ENCODE peak calls at places on chromosomes 6 and 20, in six cellular contexts. One of them, this sample, is unnamed.

GRCh38 chr20:7155282-7155681 is 387.8 kb downstream of the BMP2 start:
- ATAC-seq in HepG2: no peak
- ATAC-seq in HCT116: no peak
- ATAC-seq in GM12878: no peak
- ATAC-seq in K562: no peak
- ATAC-seq in upper lobe of left lung: no peak
- ATAC-seq in this sample: no peak

GRCh38 chr20:61816606-61817005 is 249.1 kb downstream of the TAF4 start:
- ATAC-seq in upper lobe of left lung: no peak
- ATAC-seq in HepG2: no peak
- ATAC-seq in GM12878: no peak
- ATAC-seq in HCT116: no peak
- ATAC-seq in K562: no peak
- ATAC-seq in this sample: no peak

GRCh38 chr6:50722829-50723562 is 9.7 kb downstream of the TFAP2D start:
- ATAC-seq in upper lobe of left lung: no peak
- ATAC-seq in HepG2: no peak
- ATAC-seq in GM12878: no peak
- ATAC-seq in K562: no peak
- ATAC-seq in HCT116: no peak
- ATAC-seq in this sample: no peak

GRCh38 chr20:46060301-46060881 is 29.4 kb downstream of the NCOA5 start:
- ATAC-seq in upper lobe of left lung: peak
- ATAC-seq in HCT116: no peak
- ATAC-seq in GM12878: peak
- ATAC-seq in HepG2: no peak
- ATAC-seq in K562: no peak
- ATAC-seq in this sample: peak

GRCh38 chr20:62367483-62368302 is 581 bp upstream of the LAMA5 start:
- ATAC-seq in K562: no peak
- ATAC-seq in GM12878: peak
- ATAC-seq in HCT116: no peak
- ATAC-seq in HepG2: peak
- ATAC-seq in upper lobe of left lung: no peak
- ATAC-seq in this sample: no peak

GRCh38 chr20:50297498-50298348 is 107.1 kb downstream of the CEBPB start:
- ATAC-seq in upper lobe of left lung: no peak
- ATAC-seq in HCT116: no peak
- ATAC-seq in K562: no peak
- ATAC-seq in HepG2: no peak
- ATAC-seq in GM12878: peak
- ATAC-seq in this sample: no peak

GRCh38 chr6:3208096-3208774 is 19.2 kb downstream of the TUBB2B start:
- ATAC-seq in K562: peak
- ATAC-seq in GM12878: peak
- ATAC-seq in upper lobe of left lung: peak
- ATAC-seq in HepG2: peak
- ATAC-seq in HCT116: peak
- ATAC-seq in this sample: peak

GRCh38 chr6:132020138-132020551 is 69.0 kb upstream of the CCN2 start:
- ATAC-seq in K562: no peak
- ATAC-seq in HepG2: no peak
- ATAC-seq in HCT116: no peak
- ATAC-seq in upper lobe of left lung: peak
- ATAC-seq in GM12878: no peak
- ATAC-seq in this sample: peak

GRCh38 chr20:8933391-8933807 is 135.5 kb upstream of the PLCB4 start:
- ATAC-seq in HepG2: no peak
- ATAC-seq in K562: no peak
- ATAC-seq in upper lobe of left lung: peak
- ATAC-seq in GM12878: no peak
- ATAC-seq in HCT116: no peak
- ATAC-seq in this sample: peak

GRCh38 chr6:107488174-107488874 is 1.6 kb upstream of the SOBP start:
- ATAC-seq in GM12878: no peak
- ATAC-seq in HCT116: no peak
- ATAC-seq in K562: no peak
- ATAC-seq in HepG2: no peak
- ATAC-seq in upper lobe of left lung: no peak
- ATAC-seq in this sample: no peak

DNA sequence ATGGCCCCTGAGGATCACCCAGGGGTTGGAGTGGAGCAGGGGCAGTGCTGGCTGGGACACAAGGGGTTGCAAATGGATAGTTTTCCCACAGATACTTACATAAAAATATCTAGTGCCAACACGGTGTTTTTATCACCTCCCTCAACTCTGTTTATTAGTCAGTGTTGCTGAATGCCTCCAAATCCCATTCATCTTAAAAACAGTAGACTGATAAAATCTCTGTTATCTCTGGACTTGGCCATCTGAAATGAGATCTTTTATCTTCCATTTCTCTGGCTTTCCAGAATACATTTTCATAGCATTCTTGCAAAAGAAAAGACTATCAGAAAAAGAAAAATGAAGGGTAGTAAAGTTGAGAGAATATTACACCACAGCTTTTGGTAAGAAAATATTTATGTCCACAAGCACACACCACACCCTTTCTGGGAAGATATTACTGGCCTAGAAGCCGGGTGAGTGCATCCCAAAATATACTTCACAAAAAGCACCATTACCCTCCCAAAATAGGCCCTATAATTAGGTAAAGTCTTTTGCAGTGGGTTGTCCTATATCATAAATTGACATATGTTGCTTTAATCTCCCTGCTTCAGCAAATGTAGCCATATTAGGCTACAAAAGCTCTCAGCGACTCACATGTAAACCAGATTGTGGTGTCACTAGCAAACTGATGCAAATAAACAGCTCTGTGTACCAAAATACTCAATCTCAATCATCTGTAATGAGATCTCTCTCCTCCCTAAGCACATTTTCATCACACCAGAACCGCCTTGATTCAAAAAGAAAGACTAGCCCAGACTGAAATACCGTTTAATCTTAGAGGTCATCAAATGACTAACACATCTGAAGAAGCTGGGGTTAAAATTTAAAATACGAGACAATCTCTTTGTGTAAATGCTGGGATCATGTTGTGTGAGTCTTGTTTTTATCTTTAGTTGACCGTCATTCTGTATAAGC is 96.7 kb downstream of the FYN start:
- ATAC-seq in GM12878: peak
- ATAC-seq in HCT116: no peak
- ATAC-seq in HepG2: no peak
- ATAC-seq in upper lobe of left lung: peak
- ATAC-seq in K562: no peak
- ATAC-seq in this sample: peak
- TF ChIP-seq POLR2AphosphoS5 in GM12878: no peak
- TF ChIP-seq POLR2AphosphoS5 in HCT116: no peak
- TF ChIP-seq POLR2AphosphoS5 in HepG2: no peak
- TF ChIP-seq POLR2AphosphoS5 in upper lobe of left lung: no peak
- TF ChIP-seq POLR2AphosphoS5 in K562: no peak
- TF ChIP-seq POLR2AphosphoS5 in this sample: no peak

DNA sequence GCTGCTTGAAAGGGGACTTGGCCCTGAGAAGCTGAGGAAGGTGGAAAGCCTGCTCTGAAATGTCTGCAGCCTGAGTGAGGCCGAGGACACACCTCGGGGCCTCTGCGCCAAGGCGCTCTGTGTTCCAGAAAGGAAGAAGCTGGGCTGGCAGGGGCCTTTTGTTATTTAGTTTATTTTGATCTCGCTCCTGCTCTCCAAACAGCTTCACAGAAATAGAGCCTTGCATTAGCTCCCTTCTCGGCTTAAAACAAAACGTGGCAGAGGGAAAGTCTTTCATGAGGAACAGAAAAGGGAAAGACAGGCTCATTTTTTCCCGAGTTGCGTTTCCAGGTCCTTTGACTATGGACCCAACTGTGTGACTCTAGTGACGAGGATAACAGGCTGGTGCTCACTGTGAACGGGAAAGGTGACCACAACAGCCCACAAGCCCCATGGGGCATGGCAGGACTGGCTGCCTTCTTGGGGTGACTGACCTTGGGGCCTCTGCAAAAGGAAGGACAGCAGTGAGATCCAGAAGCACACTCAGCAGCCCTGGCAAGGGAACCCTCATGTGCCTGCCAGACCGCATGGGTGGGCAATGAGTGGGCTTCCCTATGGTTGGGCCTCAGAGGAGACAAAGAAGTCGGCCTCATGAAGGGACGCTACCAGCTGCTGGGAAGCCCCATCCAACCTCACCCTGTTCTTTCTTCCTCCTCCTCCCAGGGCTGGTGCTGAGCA is 18.7 kb downstream of the LEMD2 start:
- ATAC-seq in K562: no peak
- ATAC-seq in HCT116: no peak
- ATAC-seq in HepG2: no peak
- ATAC-seq in GM12878: no peak
- ATAC-seq in upper lobe of left lung: no peak
- ATAC-seq in this sample: no peak
- H3K27ac ChIP-seq in K562: no peak
- H3K27ac ChIP-seq in HCT116: no peak
- H3K27ac ChIP-seq in HepG2: no peak
- H3K27ac ChIP-seq in GM12878: no peak
- H3K27ac ChIP-seq in upper lobe of left lung: peak
- H3K27ac ChIP-seq in this sample: peak

DNA sequence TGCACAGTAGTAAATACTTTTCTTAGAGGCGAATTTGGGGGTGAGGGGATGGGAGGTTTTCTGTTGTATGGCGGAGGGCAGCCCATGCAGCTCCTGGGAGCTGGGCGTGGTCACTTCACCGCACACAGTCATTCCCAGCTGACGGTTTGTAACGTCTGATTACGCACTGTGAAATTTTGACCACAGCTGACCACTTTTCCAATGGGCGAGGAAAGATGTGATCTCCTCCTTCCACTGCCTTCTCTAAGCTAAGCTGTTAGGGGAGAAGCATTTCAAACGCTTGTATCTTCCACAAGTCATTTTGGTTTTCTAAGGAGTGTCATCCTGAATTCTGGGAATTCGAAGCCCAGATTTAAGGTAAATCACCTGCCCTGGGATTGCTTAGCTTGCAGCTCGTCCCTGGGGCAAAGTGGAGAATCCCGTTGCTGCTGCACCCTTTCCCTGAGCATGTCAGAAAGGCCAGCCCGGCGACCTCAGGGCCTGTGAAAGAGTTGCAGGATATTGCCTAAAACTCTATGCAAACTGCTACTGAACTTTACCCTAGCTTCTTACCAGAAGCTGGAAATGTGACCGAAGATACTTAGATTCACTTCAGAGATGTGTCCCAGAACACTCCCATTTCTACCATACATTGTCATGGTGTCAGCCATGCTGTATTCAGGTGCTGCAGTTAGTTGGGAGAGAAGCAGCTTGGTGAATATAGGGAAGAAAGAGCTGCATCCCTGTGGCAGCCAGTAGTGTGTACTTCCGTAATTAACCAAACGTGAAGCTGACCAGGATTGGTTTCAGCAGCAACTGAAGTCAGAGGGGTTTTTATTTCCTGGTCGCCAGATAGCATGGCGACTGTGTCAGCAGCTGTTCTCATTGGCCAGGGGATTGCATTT is 58.9 kb downstream of the RREB1 start:
- ATAC-seq in HepG2: peak
- ATAC-seq in GM12878: no peak
- ATAC-seq in upper lobe of left lung: peak
- ATAC-seq in K562: peak
- ATAC-seq in HCT116: no peak
- ATAC-seq in this sample: no peak
- TF ChIP-seq POLR2A in HepG2: no peak
- TF ChIP-seq POLR2A in GM12878: no peak
- TF ChIP-seq POLR2A in upper lobe of left lung: no peak
- TF ChIP-seq POLR2A in K562: peak
- TF ChIP-seq POLR2A in HCT116: no peak
- TF ChIP-seq POLR2A in this sample: no peak

DNA sequence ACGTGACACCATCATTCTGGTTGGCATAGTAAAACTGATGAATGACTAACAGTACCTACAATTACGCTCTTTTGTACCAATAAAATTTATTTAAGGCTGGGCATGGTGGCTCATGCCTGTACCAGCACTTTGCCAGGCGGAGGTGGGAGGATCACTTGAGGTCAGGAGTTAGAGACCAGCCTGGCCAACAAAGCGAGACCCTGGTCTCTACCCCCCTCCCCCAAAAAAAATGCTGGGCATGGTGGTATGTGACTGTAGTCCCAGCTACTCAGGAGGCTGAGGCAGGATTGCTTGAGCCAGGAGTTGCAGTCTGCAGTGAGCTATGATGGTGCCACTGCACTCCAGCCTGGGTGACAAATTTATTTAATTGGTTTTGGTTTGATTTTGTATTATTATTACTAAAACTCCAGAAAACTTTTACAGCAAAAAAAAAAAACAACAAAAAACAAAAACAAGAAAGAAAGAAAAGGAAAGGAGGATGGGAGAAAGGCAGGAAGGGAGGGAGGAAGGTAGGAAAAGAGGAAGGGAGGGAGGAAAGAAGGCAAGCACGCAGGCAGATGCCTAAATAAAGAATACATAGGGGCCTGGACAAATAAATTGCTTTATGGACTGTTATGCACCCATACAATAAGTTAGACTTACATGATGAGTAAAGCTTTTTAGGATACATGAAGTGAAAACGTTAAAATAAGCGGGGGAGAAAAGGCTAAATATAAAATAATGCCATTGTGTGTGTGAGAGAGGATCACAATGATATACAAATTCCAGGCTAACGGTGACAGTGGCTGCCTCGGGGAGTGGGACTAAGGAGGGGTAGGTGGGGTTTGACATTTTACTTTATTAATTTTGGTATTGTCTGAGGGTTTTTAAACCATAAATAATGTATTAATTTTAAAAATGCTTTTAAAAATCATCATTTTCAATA is 682 bp upstream of the ZSCAN9 start:
- ATAC-seq in HepG2: no peak
- ATAC-seq in GM12878: no peak
- ATAC-seq in upper lobe of left lung: no peak
- ATAC-seq in HCT116: peak
- ATAC-seq in K562: no peak
- ATAC-seq in this sample: no peak
- TF ChIP-seq POLR2AphosphoS5 in HepG2: no peak
- TF ChIP-seq POLR2AphosphoS5 in GM12878: no peak
- TF ChIP-seq POLR2AphosphoS5 in upper lobe of left lung: no peak
- TF ChIP-seq POLR2AphosphoS5 in HCT116: no peak
- TF ChIP-seq POLR2AphosphoS5 in K562: no peak
- TF ChIP-seq POLR2AphosphoS5 in this sample: no peak

DNA sequence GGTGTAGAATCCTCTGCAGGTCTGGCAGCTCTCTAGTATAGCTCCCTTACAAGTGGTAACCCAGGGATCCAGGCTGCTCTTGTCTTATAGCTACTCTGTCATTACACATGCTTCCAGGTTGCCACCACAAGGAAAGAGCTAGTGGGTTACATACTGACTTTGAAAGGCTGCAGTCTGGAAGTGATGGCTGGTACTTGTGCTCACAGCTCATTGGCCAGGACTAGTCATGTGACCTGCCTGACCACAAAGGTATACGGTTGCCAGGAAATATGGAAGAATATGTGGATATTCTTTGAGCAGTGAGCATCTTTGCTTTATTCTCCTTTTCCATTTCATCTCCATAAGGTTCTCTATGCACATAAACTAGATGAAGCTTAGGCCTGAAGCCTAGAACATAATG is 46.0 kb downstream of the RREB1 start:
- ATAC-seq in upper lobe of left lung: no peak
- ATAC-seq in HCT116: peak
- ATAC-seq in K562: no peak
- ATAC-seq in HepG2: no peak
- ATAC-seq in GM12878: no peak
- ATAC-seq in this sample: no peak
- H3K27ac ChIP-seq in upper lobe of left lung: peak
- H3K27ac ChIP-seq in HCT116: no peak
- H3K27ac ChIP-seq in K562: no peak
- H3K27ac ChIP-seq in HepG2: no peak
- H3K27ac ChIP-seq in GM12878: peak
- H3K27ac ChIP-seq in this sample: no peak

This sample was measured in gastroesophageal sphincter.